ENCODE peak calls at places on chromosomes 4 and X, in four cellular contexts. B is activated T-cell treated with anti-CD3 and anti-CD28 coated beads, Interleukin-2, amount 50 U/mL, for 72 hours; P is head of caudate nucleus; A is SHP77. E is an unnamed sample.

GRCh38 chr4:90318208-90318607 is 191.0 kb downstream of the CCSER1 start:
- DNase-seq in B (no peak), P (no peak), A (no peak), E (no peak)

GRCh38 chr4:36420111-36420679 is 138.8 kb downstream of the DTHD1 start:
- DNase-seq in B (no peak), P (no peak), A (no peak), E (no peak)

GRCh38 chr4:48722509-48723446 is 57.3 kb downstream of the FRYL start:
- DNase-seq in B (no peak), P (no peak), A (no peak), E (no peak)

GRCh38 chrX:23616361-23616760 is 50.9 kb upstream of the PRDX4 start:
- DNase-seq in B (no peak), P (no peak), A (no peak), E (no peak)

GRCh38 chr4:131499139-131499873 is 1649.8 kb upstream of the PCDH10 start:
- DNase-seq in B (no peak), P (no peak), A (peak; percentile 73), E (no peak)

GRCh38 chr4:69835766-69836165 is 24.2 kb downstream of the SULT1E1 start:
- DNase-seq in B (no peak), P (no peak), A (no peak), E (no peak)

GRCh38 chrX:3516051-3516541 is 169.6 kb upstream of the MXRA5 start:
- DNase-seq in B (no peak), P (no peak), A (no peak), E (no peak)

GRCh38 chr4:35106091-35106734 is 1138.1 kb downstream of the ARAP2 start:
- DNase-seq in B (no peak), P (no peak), A (no peak), E (no peak)

GRCh38 chrX:19063030-19063429 is 59.2 kb downstream of the ADGRG2 start:
- DNase-seq in B (no peak), P (no peak), A (no peak), E (no peak)

GRCh38 chrX:98398542-98398941 is 1514.8 kb downstream of the RPA4 start:
- DNase-seq in B (no peak), P (no peak), A (no peak), E (no peak)

GRCh38 chrX:111490683-111491082 is 20.8 kb upstream of the SERTM2 start:
- DNase-seq in B (no peak), P (no peak), A (no peak), E (no peak)

GRCh38 chr4:2194556-2194955 is 47.4 kb downstream of the HAUS3 start:
- DNase-seq in B (no peak), P (no peak), A (no peak), E (no peak)

GRCh38 chr4:133095591-133095990 is 53.5 kb upstream of the PCDH10 start:
- DNase-seq in B (no peak), P (no peak), A (no peak), E (no peak)

GRCh38 chr4:1564535-1565375 is 119.4 kb downstream of the FAM53A start:
- DNase-seq in B (no peak), P (no peak), A (no peak), E (no peak)

GRCh38 chr4:153570228-153570973 is 104.2 kb downstream of the TMEM131L start:
- DNase-seq in B (no peak), P (no peak), A (no peak), E (no peak)

GRCh38 chr4:75046641-75047040 is 113.7 kb downstream of the PARM1 start:
- DNase-seq in B (no peak), P (no peak), A (no peak), E (no peak)

GRCh38 chr4:153161599-153161971 is 42.7 kb upstream of the TRIM2 start:
- DNase-seq in B (no peak), P (no peak), A (no peak), E (no peak)

GRCh38 chrX:10722804-10723364 is 102.5 kb upstream of the MID1 start:
- DNase-seq in B (peak; percentile 24), P (no peak), A (peak; percentile 2), E (no peak)

GRCh38 chr4:7719354-7720174 is 220.1 kb downstream of the AFAP1 start:
- DNase-seq in B (peak; percentile 70), P (peak; percentile 38), A (no peak), E (peak; percentile 46)

GRCh38 chr4:128228021-128228571 is 59.5 kb downstream of the PGRMC2 start:
- DNase-seq in B (no peak), P (no peak), A (peak; percentile 1), E (no peak)